ENCODE peak calls at places on chromosomes 11 and 22, in six cellular contexts. E is HAP-1; P is activated effector memory CD4-positive, alpha-beta T cell treated with Interleukin-2 at 50 U/mL for 16 hours; Y is EH; U is heart left ventricle; Q is skeletal muscle cell. N is an unnamed sample.
A peak's percentile ranks its signal among the peaks of the same experiment; 100 is the strongest.

GRCh38 chr11:120344302-120345004 is 8.2 kb downstream of the ARHGEF12 start:
- DNase-seq in E (no peak), P (no peak), Y (peak; percentile 71), U (no peak), Q (no peak), N (no peak)

GRCh38 chr11:15864021-15864805 is 492.1 kb downstream of the SOX6 start:
- DNase-seq in E (no peak), P (no peak), Y (no peak), U (no peak), Q (no peak), N (no peak)

GRCh38 chr22:19761022-19761499 is 483 bp downstream of the TBX1 start:
- DNase-seq in E (no peak), P (no peak), Y (no peak), U (no peak), Q (no peak), N (no peak)

GRCh38 chr11:69152748-69153446 is 2.8 kb upstream of the SMIM38 start:
- DNase-seq in E (no peak), P (no peak), Y (no peak), U (no peak), Q (no peak), N (no peak)

GRCh38 chr11:115765803-115766239 is 261.6 kb upstream of the CADM1 start:
- DNase-seq in E (no peak), P (no peak), Y (peak; percentile 73), U (no peak), Q (no peak), N (no peak)

GRCh38 chr11:86688398-86689179 is 16.2 kb upstream of the ME3 start:
- DNase-seq in E (no peak), P (no peak), Y (peak; percentile 95), U (no peak), Q (no peak), N (no peak)

GRCh38 chr11:107741044-107741823 is 29.4 kb upstream of the SLN start:
- DNase-seq in E (peak; percentile 11), P (no peak), Y (peak; percentile 43), U (no peak), Q (no peak), N (no peak)

GRCh38 chr11:83280256-83280655 is 5.9 kb downstream of the CCDC90B start:
- DNase-seq in E (no peak), P (no peak), Y (peak; percentile 58), U (no peak), Q (no peak), N (no peak)

GRCh38 chr11:72823105-72823804 is 9.0 kb downstream of the ATG16L2 start:
- DNase-seq in E (no peak), P (no peak), Y (no peak), U (peak; percentile 19), Q (no peak), N (no peak)

GRCh38 chr11:78651923-78652602 is 77.4 kb upstream of the NARS2 start:
- DNase-seq in E (no peak), P (no peak), Y (no peak), U (no peak), Q (no peak), N (no peak)

GRCh38 chr11:117490019-117490679 is 162.5 kb downstream of the CEP164 start:
- DNase-seq in E (no peak), P (no peak), Y (no peak), U (no peak), Q (no peak), N (no peak)

GRCh38 chr22:38067771-38068360 is 10.7 kb downstream of the PICK1 start:
- DNase-seq in E (no peak), P (no peak), Y (no peak), U (no peak), Q (no peak), N (no peak)

GRCh38 chr11:76782526-76783293 is 446 bp upstream of the TSKU start:
- DNase-seq in E (peak; percentile 83), P (no peak), Y (peak; percentile 93), U (peak; percentile 88), Q (peak; percentile 95), N (no peak)

GRCh38 chr11:62727007-62727832 is at the start of gene HNRNPUL2:
- DNase-seq in E (peak; percentile 96), P (peak; percentile 98), Y (peak; percentile 99), U (peak; percentile 99), Q (peak; percentile 97), N (peak; percentile 97)

GRCh38 chr22:50306753-50307749 is at the start of gene PLXNB2:
- DNase-seq in E (peak; percentile 85), P (no peak), Y (peak; percentile 82), U (peak; percentile 90), Q (no peak), N (no peak)

GRCh38 chr11:104876838-104877500 is 21.3 kb downstream of the CASP12 start:
- DNase-seq in E (no peak), P (no peak), Y (no peak), U (no peak), Q (no peak), N (no peak)

GRCh38 chr11:1511937-1512496 is 25.4 kb upstream of the MOB2 start:
- DNase-seq in E (no peak), P (no peak), Y (no peak), U (no peak), Q (no peak), N (no peak)

GRCh38 chr11:83862033-83862432 is 575.9 kb upstream of the CCDC90B start:
- DNase-seq in E (no peak), P (no peak), Y (no peak), U (no peak), Q (no peak), N (no peak)

GRCh38 chr11:128931661-128932060 is 11.0 kb downstream of the TP53AIP1 start:
- DNase-seq in E (no peak), P (no peak), Y (no peak), U (no peak), Q (peak; percentile 42), N (no peak)

GRCh38 chr22:28143961-28144745 is 225.1 kb upstream of the PITPNB start:
- DNase-seq in E (peak; percentile 72), P (no peak), Y (no peak), U (no peak), Q (no peak), N (no peak)